ENCODE peak calls at places on chromosomes 13 and 19, in six cellular contexts. N is dorsolateral prefrontal cortex, T is tibial nerve, F is lung, A is esophagus muscularis mucosa, K is A549. I is an unnamed sample.

GRCh38 chr19:33399081-33399744 is 25.7 kb downstream of the CEBPG start:
- DNase-seq in A (no peak), F (no peak), T (no peak), K (no peak), N (peak), I (no peak)

GRCh38 chr13:85896516-85897450 is 97.6 kb upstream of the SLITRK6 start:
- DNase-seq in F (no peak), K (peak), N (no peak), A (no peak), T (no peak), I (no peak)

GRCh38 chr13:53873558-53873957 is 844.9 kb downstream of the OLFM4 start:
- DNase-seq in F (no peak), A (no peak), K (no peak), T (no peak), N (no peak), I (no peak)

GRCh38 chr19:57887195-57887941 is 1.5 kb downstream of the ZNF814 start:
- DNase-seq in K (no peak), N (no peak), T (no peak), F (no peak), A (no peak), I (no peak)

GRCh38 chr13:38635030-38635429 is 51.8 kb upstream of the FREM2 start:
- DNase-seq in N (no peak), F (no peak), T (no peak), A (no peak), K (no peak), I (no peak)

GRCh38 chr13:112772929-112773328 is 83.1 kb downstream of the ATP11A start:
- DNase-seq in K (no peak), T (no peak), A (no peak), F (no peak), N (no peak), I (no peak)

GRCh38 chr19:17931532-17932191 is 1.2 kb upstream of the CCDC124 start:
- DNase-seq in K (no peak), F (no peak), A (no peak), T (no peak), N (no peak), I (no peak)

GRCh38 chr13:61084983-61085382 is 330.7 kb downstream of the PCDH20 start:
- DNase-seq in T (no peak), A (no peak), K (no peak), N (no peak), F (no peak), I (no peak)

GRCh38 chr19:35596366-35596999 is 10.5 kb downstream of the PMIS2 start:
- DNase-seq in N (no peak), A (no peak), F (no peak), K (peak), T (no peak), I (no peak)

GRCh38 chr13:111876506-111876905 is 190.4 kb upstream of the SOX1 start:
- DNase-seq in N (no peak), T (no peak), A (peak), K (no peak), F (peak), I (no peak)

GRCh38 chr13:65330691-65331090 is 1899.4 kb downstream of the PCDH9 start:
- DNase-seq in A (no peak), K (no peak), N (no peak), T (no peak), F (no peak), I (no peak)

GRCh38 chr13:113022391-113023216 is 53.6 kb downstream of the MCF2L start:
- DNase-seq in A (no peak), N (no peak), K (no peak), F (no peak), T (no peak), I (no peak)

GRCh38 chr13:40186041-40186440 is 480.4 kb downstream of the FOXO1 start:
- DNase-seq in A (no peak), N (no peak), K (no peak), T (no peak), F (no peak), I (peak)

GRCh38 chr13:98173431-98173921 is 3.6 kb downstream of the RNF113B start:
- DNase-seq in F (no peak), T (no peak), A (no peak), K (peak), N (no peak), I (no peak)

GRCh38 chr19:3132971-3133792 is 2.7 kb upstream of the GNA15 start:
- DNase-seq in K (no peak), A (no peak), T (no peak), F (no peak), N (no peak), I (peak)

GRCh38 chr13:32905063-32905863 is 111.0 kb upstream of the KL start:
- DNase-seq in A (no peak), T (no peak), N (no peak), K (no peak), F (no peak), I (no peak)

DNA sequence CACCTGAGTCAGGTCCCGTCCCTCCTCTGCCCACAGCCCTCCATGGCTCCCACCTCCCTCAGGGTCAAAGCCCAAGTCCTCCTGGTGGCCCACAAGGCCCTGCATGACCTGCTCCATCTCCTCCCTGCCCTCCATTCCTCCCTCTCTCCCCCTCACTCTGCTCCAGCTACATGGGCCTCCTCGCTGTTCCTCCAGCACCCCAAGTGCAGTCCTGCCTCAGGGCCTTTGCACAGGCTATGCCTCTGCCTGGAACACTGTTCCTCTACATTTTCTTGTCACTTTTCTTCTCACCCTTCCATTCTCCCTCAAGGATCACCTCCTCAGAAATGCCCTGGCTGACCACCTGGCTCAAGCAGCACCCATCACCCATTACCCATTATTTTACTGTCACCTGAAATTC is 41.5 kb downstream of the PTPRS start:
- DNase-seq in A (no peak), K (no peak), F (no peak), T (no peak), N (no peak), I (no peak)
- H3K4me3 ChIP-seq in A (no peak), K (no peak), F (no peak), T (no peak), N (no peak), I (no peak)

GRCh38 chr13:41241626-41242025 is 21.8 kb downstream of the MTRF1 start:
- DNase-seq in T (no peak), K (no peak), A (no peak), F (no peak), N (no peak), I (no peak)

GRCh38 chr13:41246969-41247750 is 16.2 kb downstream of the MTRF1 start:
- DNase-seq in F (no peak), K (no peak), N (no peak), A (no peak), T (no peak), I (no peak)

DNA sequence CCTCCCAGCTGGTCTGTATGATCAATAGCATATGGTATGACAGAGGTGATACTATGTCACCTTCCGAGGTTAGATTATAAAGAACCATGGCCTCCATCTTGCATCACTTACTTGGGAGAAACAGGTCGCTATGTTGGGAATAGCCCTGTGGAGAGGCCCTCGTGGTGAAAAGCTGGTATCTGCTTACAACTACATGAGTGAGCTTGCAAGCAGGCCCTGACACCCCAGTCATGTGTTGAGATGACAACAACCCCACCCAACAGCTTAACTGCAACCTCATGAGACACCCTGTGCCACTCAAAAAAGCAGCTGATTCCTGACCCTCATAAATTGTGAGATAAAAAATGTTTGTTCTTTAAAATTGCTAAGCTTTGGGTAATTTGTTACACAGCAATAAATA is 18.8 kb downstream of the MTRF1 start:
- DNase-seq in T (no peak), F (no peak), N (no peak), A (no peak), K (no peak), I (no peak)
- H3K27ac ChIP-seq in T (no peak), F (no peak), N (no peak), A (peak), K (no peak), I (no peak)

DNA sequence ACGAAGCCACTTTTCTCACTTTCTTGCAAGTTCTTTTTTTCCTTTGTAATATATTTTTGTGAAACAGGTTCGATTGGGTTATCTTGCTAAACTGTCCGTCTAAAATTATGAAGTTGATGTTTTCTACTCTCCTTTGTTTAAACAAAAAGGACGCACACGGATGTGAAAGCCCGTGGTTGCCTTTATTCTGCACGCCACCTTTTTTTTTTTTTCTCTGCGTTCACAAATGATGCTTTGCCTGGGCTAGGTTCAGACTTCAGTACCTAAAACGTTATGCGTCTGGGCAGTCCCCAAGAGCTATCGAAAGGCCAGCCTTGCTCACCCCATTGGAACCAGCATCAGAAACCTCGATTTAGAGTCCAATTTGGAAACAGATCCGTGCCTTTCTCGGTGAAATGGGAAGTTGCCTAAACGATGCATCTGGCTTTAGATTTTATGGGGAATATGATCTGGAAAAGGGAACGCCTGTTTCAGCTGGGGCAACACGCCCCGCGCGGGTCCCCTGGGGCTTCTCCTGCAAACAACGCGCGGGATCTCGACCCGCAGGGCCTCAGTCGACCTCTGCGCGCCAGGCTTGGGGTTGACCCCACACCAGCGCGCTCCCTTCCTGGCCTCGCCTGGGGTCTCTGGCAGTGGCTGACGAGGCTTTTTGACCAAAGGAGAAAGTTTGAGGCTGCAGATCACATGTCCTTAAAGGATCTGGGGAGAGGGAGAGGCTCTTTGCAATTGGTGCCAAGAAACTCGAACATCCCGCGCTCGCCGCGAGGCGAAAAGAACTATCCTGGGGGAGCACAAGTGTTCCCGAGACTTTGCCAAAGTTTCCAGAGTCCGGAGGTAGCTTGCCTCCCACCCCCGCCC is 114.0 kb downstream of the KCNRG start:
- DNase-seq in K (no peak), A (no peak), F (no peak), N (no peak), T (peak), I (peak)
- H3K4me3 ChIP-seq in K (peak), A (peak), F (peak), N (peak), T (peak), I (peak)

GRCh38 chr19:2047449-2048103 is 3.5 kb downstream of the MKNK2 start:
- DNase-seq in A (no peak), F (no peak), K (peak), N (no peak), T (no peak), I (no peak)
- H3K27ac ChIP-seq in A (peak), F (peak), K (peak), N (peak), T (peak), I (peak)

GRCh38 chr13:21676611-21677021 is 5.7 kb downstream of the FGF9 start:
- DNase-seq in A (no peak), N (no peak), K (no peak), F (no peak), T (no peak), I (no peak)
- H3K4me3 ChIP-seq in A (no peak), N (no peak), K (no peak), F (no peak), T (no peak), I (no peak)

DNA sequence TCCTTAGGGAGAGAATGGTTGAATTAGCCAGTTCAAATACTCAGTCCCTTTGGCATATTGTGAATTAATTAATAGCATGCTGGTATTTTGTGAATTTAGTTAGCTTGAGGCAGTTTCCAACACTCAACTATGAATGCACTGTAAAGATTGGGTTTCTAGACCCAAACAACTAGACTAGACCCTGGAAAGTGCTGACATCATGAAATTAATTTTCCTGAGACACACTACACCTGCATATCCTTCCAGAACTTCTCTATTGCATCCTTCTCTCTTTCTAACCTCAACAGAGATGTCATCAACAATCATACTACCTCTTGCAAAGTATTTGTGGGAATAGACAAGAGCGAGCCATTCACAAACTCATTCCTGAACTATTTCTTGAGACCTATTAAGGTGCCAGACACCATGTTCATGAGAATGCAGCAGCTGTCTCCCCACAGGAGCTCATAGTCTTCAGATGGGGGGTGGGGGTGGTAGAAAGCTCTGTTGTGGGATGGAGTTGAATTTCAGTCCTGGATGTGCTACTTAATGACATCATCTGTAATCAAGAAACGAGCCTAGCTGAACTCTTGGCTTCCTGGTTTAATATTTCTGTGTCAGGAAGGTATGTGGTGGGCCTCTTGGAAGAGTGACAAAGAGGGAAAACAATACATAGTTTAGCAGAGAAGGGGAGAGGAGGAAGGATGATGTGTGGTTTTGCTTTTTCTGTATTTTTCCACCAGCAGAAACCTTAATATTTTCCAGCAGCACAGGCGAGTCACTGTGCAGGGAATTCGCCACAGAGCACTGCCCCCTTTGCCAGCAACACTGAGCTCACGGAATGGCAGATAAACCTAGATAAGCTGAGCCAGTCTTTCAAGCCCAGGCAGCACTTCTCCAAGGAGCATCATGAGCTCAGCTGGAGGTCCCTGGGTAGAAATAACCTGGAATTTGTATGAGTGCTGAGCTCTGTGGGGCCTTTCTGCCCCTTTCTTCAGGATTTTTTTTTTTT is 53.1 kb upstream of the CYSLTR2 start:
- DNase-seq in K (no peak), F (no peak), A (peak), T (no peak), N (no peak), I (no peak)
- H3K27ac ChIP-seq in K (no peak), F (no peak), A (no peak), T (no peak), N (no peak), I (no peak)

GRCh38 chr19:29545866-29546582 is 20.2 kb downstream of the VSTM2B start:
- DNase-seq in A (no peak), T (no peak), F (no peak), N (no peak), K (no peak), I (no peak)
- H3K4me3 ChIP-seq in A (no peak), T (no peak), F (no peak), N (no peak), K (no peak), I (no peak)